ENCODE peak calls at places on chromosomes 3 and 15, in four cellular contexts. One of them, this sample, is unnamed.

GRCh38 chr3:148246286-148246685 is 451.4 kb upstream of the AGTR1 start:
- DNase-seq in K562: no peak
- DNase-seq in HepG2: no peak
- DNase-seq in GM12878: no peak
- DNase-seq in this sample: no peak

GRCh38 chr15:100615801-100616200 is 13.4 kb downstream of the ASB7 start:
- DNase-seq in K562: no peak
- DNase-seq in HepG2: no peak
- DNase-seq in GM12878: no peak
- DNase-seq in this sample: no peak

GRCh38 chr3:61960976-61961375 is 399.6 kb downstream of the PTPRG start:
- DNase-seq in GM12878: no peak
- DNase-seq in HepG2: no peak
- DNase-seq in K562: no peak
- DNase-seq in this sample: no peak

GRCh38 chr3:11212784-11213183 is 58.5 kb downstream of the HRH1 start:
- DNase-seq in HepG2: no peak
- DNase-seq in K562: no peak
- DNase-seq in GM12878: no peak
- DNase-seq in this sample: no peak

GRCh38 chr3:23438657-23439056 is 235.5 kb downstream of the UBE2E2 start:
- DNase-seq in HepG2: no peak
- DNase-seq in GM12878: no peak
- DNase-seq in K562: no peak
- DNase-seq in this sample: no peak

GRCh38 chr3:126135398-126136076 is 44.8 kb downstream of the ALDH1L1 start:
- DNase-seq in K562: no peak
- DNase-seq in GM12878: no peak
- DNase-seq in HepG2: no peak
- DNase-seq in this sample: no peak

GRCh38 chr3:15339786-15340215 is 7.4 kb upstream of the SH3BP5 start:
- DNase-seq in K562: peak; percentile 71
- DNase-seq in HepG2: no peak
- DNase-seq in GM12878: no peak
- DNase-seq in this sample: no peak

GRCh38 chr3:177452487-177452886 is 255.2 kb upstream of the TBL1XR1 start:
- DNase-seq in GM12878: no peak
- DNase-seq in HepG2: no peak
- DNase-seq in K562: no peak
- DNase-seq in this sample: no peak

GRCh38 chr3:29758108-29759020 is 477.5 kb downstream of the RBMS3 start:
- DNase-seq in HepG2: no peak
- DNase-seq in GM12878: no peak
- DNase-seq in K562: no peak
- DNase-seq in this sample: no peak

GRCh38 chr3:139343895-139344856 is at the start of gene MRPS22:
- DNase-seq in K562: peak; percentile 78
- DNase-seq in GM12878: peak; percentile 65
- DNase-seq in HepG2: peak; percentile 89
- DNase-seq in this sample: peak; percentile 88

GRCh38 chr15:48644498-48644826 is 1.0 kb downstream of the FBN1 start:
- DNase-seq in K562: no peak
- DNase-seq in GM12878: no peak
- DNase-seq in HepG2: no peak
- DNase-seq in this sample: no peak

GRCh38 chr3:150363420-150363819 is 44.7 kb upstream of the TSC22D2 start:
- DNase-seq in GM12878: no peak
- DNase-seq in HepG2: no peak
- DNase-seq in K562: no peak
- DNase-seq in this sample: no peak

GRCh38 chr15:91625506-91625905 is 228.0 kb upstream of the SLCO3A1 start:
- DNase-seq in HepG2: no peak
- DNase-seq in K562: no peak
- DNase-seq in GM12878: no peak
- DNase-seq in this sample: no peak

GRCh38 chr3:101423984-101424888 is 88.8 kb downstream of the SENP7 start:
- DNase-seq in GM12878: no peak
- DNase-seq in HepG2: no peak
- DNase-seq in K562: no peak
- DNase-seq in this sample: no peak

GRCh38 chr3:141372656-141373055 is 4.4 kb downstream of the ZBTB38 start:
- DNase-seq in K562: no peak
- DNase-seq in GM12878: no peak
- DNase-seq in HepG2: no peak
- DNase-seq in this sample: no peak

GRCh38 chr3:29440321-29441019 is 159.6 kb downstream of the RBMS3 start:
- DNase-seq in HepG2: no peak
- DNase-seq in GM12878: no peak
- DNase-seq in K562: no peak
- DNase-seq in this sample: peak; percentile 52

GRCh38 chr15:95106781-95107180 is 875.4 kb downstream of the MCTP2 start:
- DNase-seq in K562: no peak
- DNase-seq in GM12878: no peak
- DNase-seq in HepG2: no peak
- DNase-seq in this sample: no peak

GRCh38 chr3:58564456-58565160 is 12.6 kb downstream of the FAM107A start:
- DNase-seq in K562: no peak
- DNase-seq in HepG2: peak; percentile 18
- DNase-seq in GM12878: no peak
- DNase-seq in this sample: no peak

GRCh38 chr3:132777171-132777570 is 55.0 kb upstream of the NPHP3 start:
- DNase-seq in HepG2: no peak
- DNase-seq in K562: no peak
- DNase-seq in GM12878: no peak
- DNase-seq in this sample: no peak

GRCh38 chr3:54120657-54121403 is 1.5 kb upstream of the CACNA2D3 start:
- DNase-seq in K562: no peak
- DNase-seq in HepG2: no peak
- DNase-seq in GM12878: no peak
- DNase-seq in this sample: peak; percentile 29

GRCh38 chr3:109647985-109648384 is 310.6 kb upstream of the DPPA4 start:
- DNase-seq in GM12878: no peak
- DNase-seq in K562: no peak
- DNase-seq in HepG2: no peak
- DNase-seq in this sample: no peak

GRCh38 chr3:122515020-122515468 is 305 bp upstream of the KPNA1 start:
- DNase-seq in HepG2: no peak
- DNase-seq in GM12878: no peak
- DNase-seq in K562: no peak
- DNase-seq in this sample: no peak
- TF ChIP-seq SP1 in HepG2: no peak
- TF ChIP-seq SP1 in GM12878: no peak
- TF ChIP-seq SP1 in K562: no peak
- TF ChIP-seq SP1 in this sample: no peak

GRCh38 chr15:60767134-60767824 is 288.3 kb upstream of the ICE2 start:
- DNase-seq in HepG2: no peak
- DNase-seq in GM12878: no peak
- DNase-seq in K562: no peak
- DNase-seq in this sample: no peak
- TF ChIP-seq FOXK2 in HepG2: no peak
- TF ChIP-seq FOXK2 in GM12878: no peak
- TF ChIP-seq FOXK2 in K562: no peak
- TF ChIP-seq FOXK2 in this sample: no peak

GRCh38 chr3:7630351-7630911 is 769.5 kb downstream of the GRM7 start:
- DNase-seq in HepG2: no peak
- DNase-seq in K562: no peak
- DNase-seq in GM12878: no peak
- DNase-seq in this sample: no peak
- TF ChIP-seq SP1 in HepG2: no peak
- TF ChIP-seq SP1 in K562: no peak
- TF ChIP-seq SP1 in GM12878: no peak
- TF ChIP-seq SP1 in this sample: no peak

GRCh38 chr15:61036121-61036520 is 193.0 kb downstream of the RORA start:
- DNase-seq in HepG2: no peak
- DNase-seq in GM12878: no peak
- DNase-seq in K562: no peak
- DNase-seq in this sample: no peak

GRCh38 chr15:61034793-61035710 is 194.1 kb downstream of the RORA start:
- DNase-seq in K562: no peak
- DNase-seq in HepG2: no peak
- DNase-seq in GM12878: no peak
- DNase-seq in this sample: no peak

GRCh38 chr15:61038910-61039309 is 190.2 kb downstream of the RORA start:
- DNase-seq in HepG2: no peak
- DNase-seq in K562: no peak
- DNase-seq in GM12878: no peak
- DNase-seq in this sample: no peak

GRCh38 chr15:61037031-61037430 is 192.1 kb downstream of the RORA start:
- DNase-seq in K562: no peak
- DNase-seq in HepG2: no peak
- DNase-seq in GM12878: no peak
- DNase-seq in this sample: no peak

GRCh38 chr15:61038387-61038786 is 190.7 kb downstream of the RORA start:
- DNase-seq in HepG2: no peak
- DNase-seq in GM12878: no peak
- DNase-seq in K562: no peak
- DNase-seq in this sample: peak; percentile 6
- TF ChIP-seq FOXK2 in HepG2: no peak
- TF ChIP-seq FOXK2 in GM12878: no peak
- TF ChIP-seq FOXK2 in K562: no peak
- TF ChIP-seq FOXK2 in this sample: no peak

GRCh38 chr3:51361746-51362145 is 23.3 kb upstream of the MANF start:
- DNase-seq in K562: no peak
- DNase-seq in GM12878: no peak
- DNase-seq in HepG2: no peak
- DNase-seq in this sample: no peak
- TF ChIP-seq SP1 in K562: no peak
- TF ChIP-seq SP1 in GM12878: no peak
- TF ChIP-seq SP1 in HepG2: no peak
- TF ChIP-seq SP1 in this sample: no peak

GRCh38 chr15:71496336-71496955 is 313.9 kb upstream of the NR2E3 start:
- DNase-seq in K562: no peak
- DNase-seq in HepG2: no peak
- DNase-seq in GM12878: no peak
- DNase-seq in this sample: no peak
- TF ChIP-seq FOXK2 in K562: no peak
- TF ChIP-seq FOXK2 in HepG2: no peak
- TF ChIP-seq FOXK2 in GM12878: no peak
- TF ChIP-seq FOXK2 in this sample: no peak

This sample was measured in HEK293T.